ENCODE peak calls at places on chromosomes 5 and 9, in seven cellular contexts. J is sciatic nerve, O is SW480, T is EH, A is EL, V is activated T-cell treated with anti-CD3 and anti-CD28 coated beads for 24 hours, B is HFF-Myc. R is an unnamed sample.

GRCh38 chr9:137034709-137035506 is 3.0 kb upstream of the FUT7 start:
- DNase-seq in O (peak; percentile 87), A (peak; percentile 78), V (peak; percentile 80), T (peak; percentile 80), B (peak; percentile 49), J (peak; percentile 90), R (peak; percentile 93)

GRCh38 chr5:1362242-1363015 is 17.5 kb upstream of the CLPTM1L start:
- DNase-seq in A (no peak), J (no peak), O (no peak), T (no peak), B (no peak), V (no peak), R (no peak)

GRCh38 chr9:21576331-21577189 is 94.4 kb upstream of the IFNE start:
- DNase-seq in O (peak; percentile 65), B (peak; percentile 38), V (no peak), T (peak; percentile 95), J (no peak), A (peak; percentile 94), R (peak; percentile 49)

GRCh38 chr9:87107072-87107471 is 159.8 kb upstream of the GAS1 start:
- DNase-seq in O (peak; percentile 10), J (no peak), A (peak; percentile 30), B (no peak), T (peak; percentile 60), V (no peak), R (no peak)

GRCh38 chr5:73853091-73853490 is 227.1 kb downstream of the ARHGEF28 start:
- DNase-seq in T (peak; percentile 88), J (no peak), B (peak; percentile 74), V (no peak), O (no peak), A (peak; percentile 88), R (no peak)

GRCh38 chr9:89812556-89813181 is 207.9 kb downstream of the GADD45G start:
- DNase-seq in A (no peak), B (no peak), O (no peak), V (no peak), J (no peak), T (no peak), R (no peak)

GRCh38 chr5:112183103-112183634 is 235.9 kb downstream of the EPB41L4A start:
- DNase-seq in O (peak; percentile 74), J (no peak), B (no peak), V (no peak), T (peak; percentile 19), A (no peak), R (no peak)

GRCh38 chr9:107710552-107710951 is 221.0 kb upstream of the KLF4 start:
- DNase-seq in J (no peak), T (no peak), A (peak; percentile 10), B (no peak), V (no peak), O (no peak), R (no peak)

GRCh38 chr9:127283917-127284316 is 19.3 kb downstream of the GARNL3 start:
- DNase-seq in V (no peak), A (peak; percentile 8), B (no peak), T (peak; percentile 58), O (no peak), J (peak; percentile 67), R (peak; percentile 43)

GRCh38 chr5:42944989-42945388 is 95.1 kb downstream of the ANXA2R start:
- DNase-seq in T (peak; percentile 92), V (no peak), A (peak; percentile 90), J (no peak), B (peak; percentile 73), O (peak; percentile 43), R (no peak)

GRCh38 chr5:585556-585955 is 26.6 kb upstream of the CEP72 start:
- DNase-seq in T (no peak), A (no peak), J (no peak), B (no peak), V (no peak), O (no peak), R (no peak)

GRCh38 chr9:118522093-118523028 is 818.2 kb downstream of the TLR4 start:
- DNase-seq in T (peak; percentile 61), B (no peak), O (peak; percentile 55), V (no peak), J (no peak), A (peak; percentile 73), R (peak; percentile 28)

GRCh38 chr5:120228262-120229031 is 235.7 kb upstream of the PRR16 start:
- DNase-seq in V (no peak), T (peak; percentile 13), O (no peak), A (no peak), B (no peak), J (no peak), R (no peak)

GRCh38 chr9:14441976-14442651 is 128.2 kb upstream of the NFIB start:
- DNase-seq in V (no peak), T (peak; percentile 31), A (no peak), B (no peak), O (no peak), J (no peak), R (no peak)

GRCh38 chr5:35230043-35230611 is at the start of gene PRLR:
- DNase-seq in B (no peak), V (no peak), A (peak; percentile 56), T (peak; percentile 30), O (peak; percentile 36), J (peak; percentile 67), R (no peak)

GRCh38 chr5:139178948-139179347 is 19.2 kb downstream of the SIL1 start:
- DNase-seq in A (no peak), O (no peak), V (no peak), B (no peak), J (no peak), T (peak; percentile 40), R (no peak)

GRCh38 chr9:133674091-133674490 is 37.9 kb downstream of the DBH start:
- DNase-seq in V (no peak), J (no peak), A (no peak), O (no peak), B (no peak), T (no peak), R (no peak)

GRCh38 chr5:56852228-56853000 is 37.1 kb downstream of the MAP3K1 start:
- DNase-seq in T (peak; percentile 56), A (peak; percentile 42), J (no peak), V (no peak), B (peak; percentile 10), O (no peak), R (no peak)

GRCh38 chr9:95363051-95363841 is 45.7 kb upstream of the FANCC start:
- DNase-seq in B (no peak), T (peak; percentile 34), O (no peak), A (peak; percentile 14), V (no peak), J (no peak), R (no peak)

GRCh38 chr5:138503487-138504270 is 38.4 kb downstream of the EGR1 start:
- DNase-seq in A (peak; percentile 66), V (no peak), J (no peak), T (peak; percentile 71), B (peak; percentile 49), O (peak; percentile 77), R (peak; percentile 46)

GRCh38 chr5:94375801-94376200 is 242.6 kb downstream of the KIAA0825 start:
- DNase-seq in J (no peak), V (no peak), O (no peak), B (no peak), T (peak; percentile 7), A (peak; percentile 9), R (no peak)

GRCh38 chr9:1929722-1930621 is 85.2 kb upstream of the SMARCA2 start:
- DNase-seq in T (no peak), O (no peak), A (no peak), V (no peak), J (no peak), B (no peak), R (no peak)

GRCh38 chr5:54860321-54860720 is 125.1 kb downstream of the ESM1 start:
- DNase-seq in A (no peak), J (no peak), V (no peak), T (peak; percentile 15), B (no peak), O (peak; percentile 51), R (no peak)

GRCh38 chr5:138653502-138653901 is 78.3 kb upstream of the HSPA9 start:
- DNase-seq in T (peak; percentile 32), B (no peak), A (peak; percentile 36), O (peak; percentile 78), J (no peak), V (no peak), R (no peak)

GRCh38 chr9:2072752-2073405 is 57.7 kb downstream of the SMARCA2 start:
- DNase-seq in O (no peak), T (no peak), B (no peak), J (no peak), V (no peak), A (no peak), R (no peak)

GRCh38 chr9:134066546-134066922 is 1.3 kb downstream of the BRD3 start:
- DNase-seq in V (no peak), J (no peak), A (peak; percentile 26), O (peak; percentile 11), T (peak; percentile 37), B (no peak), R (peak; percentile 30)